ENCODE peak calls at places on chromosomes 12 and 14, in four cellular contexts. U is CD4-positive, alpha-beta T cell; Y is psoas muscle; T is heart left ventricle. D is an unnamed sample.

GRCh38 chr12:55726911-55727310 is 1.9 kb downstream of the CD63 start:
- DNase-seq in U (no peak), T (no peak), Y (peak; percentile 59), D (no peak)

GRCh38 chr12:21054334-21054733 is 76.7 kb upstream of the SLCO1B1 start:
- DNase-seq in Y (no peak), U (no peak), T (no peak), D (no peak)

GRCh38 chr12:62891805-62892549 is 43.0 kb downstream of the PPM1H start:
- DNase-seq in T (no peak), U (no peak), Y (no peak), D (no peak)

GRCh38 chr14:69133206-69134125 is 19.5 kb downstream of the DCAF5 start:
- DNase-seq in U (no peak), T (no peak), Y (no peak), D (no peak)

GRCh38 chr12:123151679-123152454 is 977 bp upstream of the PITPNM2 start:
- DNase-seq in T (no peak), Y (no peak), U (no peak), D (no peak)

GRCh38 chr12:69329669-69330428 is 18.3 kb upstream of the LYZ start:
- DNase-seq in Y (no peak), T (no peak), U (peak; percentile 14), D (no peak)

GRCh38 chr14:87690076-87690661 is 302.8 kb downstream of the GALC start:
- DNase-seq in U (no peak), T (no peak), Y (no peak), D (no peak)

GRCh38 chr14:93994919-93995682 is 2.0 kb upstream of the CCDC197 start:
- DNase-seq in U (no peak), T (no peak), Y (peak; percentile 92), D (no peak)

GRCh38 chr12:121085842-121086353 is 46.8 kb upstream of the P2RX7 start:
- DNase-seq in Y (no peak), U (no peak), T (no peak), D (no peak)

GRCh38 chr14:32708134-32708533 is 230.5 kb upstream of the NPAS3 start:
- DNase-seq in Y (no peak), T (no peak), U (no peak), D (no peak)

GRCh38 chr12:124881123-124881522 is 17.5 kb upstream of the SCARB1 start:
- DNase-seq in T (no peak), Y (no peak), U (no peak), D (no peak)

DNA sequence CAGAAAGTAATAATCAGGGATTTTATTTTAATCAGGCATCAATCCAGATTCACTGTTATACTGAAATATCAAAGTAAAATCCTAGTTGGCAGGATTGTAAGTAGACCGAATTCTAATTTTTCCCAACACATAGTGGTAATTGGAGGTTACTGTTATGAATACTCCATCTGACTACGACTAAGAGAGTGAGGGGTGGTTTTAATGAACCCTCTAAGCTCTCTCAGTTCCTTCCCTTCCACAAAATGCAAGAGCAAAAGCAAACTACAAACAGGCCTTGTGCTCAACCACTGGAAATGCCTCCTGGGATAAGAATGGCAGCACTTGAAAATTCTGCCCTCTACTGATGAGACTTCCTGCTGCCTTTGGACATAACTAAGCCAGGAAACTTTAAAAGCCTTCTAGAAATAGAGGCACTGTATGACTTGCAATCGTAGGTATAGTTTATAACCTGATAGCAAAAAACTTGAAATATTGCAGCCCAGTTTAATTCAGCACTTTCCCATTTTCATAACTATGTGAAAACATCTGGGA is 184.8 kb downstream of the SLC16A7 start:
- DNase-seq in Y (no peak), T (no peak), U (no peak), D (no peak)
- TF ChIP-seq CTCF in Y (no peak), T (no peak), U (peak; percentile 17), D (no peak)

GRCh38 chr12:95858451-95859343 is at the start of gene SNRPF:
- DNase-seq in T (peak; percentile 94), U (peak; percentile 90), Y (peak; percentile 96), D (peak; percentile 86)
- TF ChIP-seq CTCF in T (no peak), U (no peak), Y (no peak), D (no peak)

DNA sequence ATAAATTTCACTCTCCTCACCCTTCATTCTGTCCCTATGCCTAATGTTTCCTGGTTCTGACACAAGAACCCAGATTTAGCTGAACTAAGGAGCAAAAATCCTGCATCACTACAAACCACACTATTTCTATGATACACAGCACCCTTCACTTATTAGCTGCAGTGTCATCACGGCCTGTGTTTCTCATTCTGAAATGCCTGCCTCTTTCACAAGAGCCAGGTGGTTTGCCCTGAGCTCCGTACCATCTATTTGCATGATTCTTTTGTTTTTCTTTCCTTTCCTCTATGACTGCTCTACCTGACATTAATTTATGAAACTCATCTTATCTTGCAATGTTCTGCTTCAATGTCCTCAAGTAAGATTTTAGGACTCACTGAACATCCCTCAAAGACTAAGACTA is 585.3 kb upstream of the ATXN7L3B start:
- DNase-seq in Y (no peak), U (no peak), T (no peak), D (no peak)
- TF ChIP-seq CTCF in Y (no peak), U (no peak), T (no peak), D (no peak)

GRCh38 chr12:4483885-4484823 is 38.5 kb upstream of the FGF6 start:
- DNase-seq in T (no peak), Y (no peak), U (no peak), D (no peak)

GRCh38 chr12:4489551-4489950 is 43.9 kb upstream of the FGF6 start:
- DNase-seq in U (no peak), T (no peak), Y (no peak), D (no peak)

GRCh38 chr12:4486049-4486699 is 40.6 kb upstream of the FGF6 start:
- DNase-seq in T (no peak), U (no peak), Y (no peak), D (no peak)

GRCh38 chr12:4490973-4491372 is 45.4 kb upstream of the FGF6 start:
- DNase-seq in T (no peak), Y (no peak), U (no peak), D (no peak)

GRCh38 chr12:4487024-4487423 is 41.4 kb upstream of the FGF6 start:
- DNase-seq in T (no peak), U (no peak), Y (no peak), D (no peak)
- TF ChIP-seq CTCF in T (no peak), U (no peak), Y (no peak), D (no peak)

GRCh38 chr14:77027538-77028383 is 747 bp downstream of the IRF2BPL start:
- DNase-seq in U (peak; percentile 67), T (peak; percentile 90), Y (peak; percentile 89), D (peak; percentile 69)
- TF ChIP-seq CTCF in U (no peak), T (no peak), Y (peak; percentile 13), D (no peak)

GRCh38 chr12:105100998-105101397 is 6.5 kb upstream of the WASHC4 start:
- DNase-seq in U (no peak), Y (no peak), T (no peak), D (no peak)
- TF ChIP-seq CTCF in U (no peak), Y (no peak), T (no peak), D (no peak)

DNA sequence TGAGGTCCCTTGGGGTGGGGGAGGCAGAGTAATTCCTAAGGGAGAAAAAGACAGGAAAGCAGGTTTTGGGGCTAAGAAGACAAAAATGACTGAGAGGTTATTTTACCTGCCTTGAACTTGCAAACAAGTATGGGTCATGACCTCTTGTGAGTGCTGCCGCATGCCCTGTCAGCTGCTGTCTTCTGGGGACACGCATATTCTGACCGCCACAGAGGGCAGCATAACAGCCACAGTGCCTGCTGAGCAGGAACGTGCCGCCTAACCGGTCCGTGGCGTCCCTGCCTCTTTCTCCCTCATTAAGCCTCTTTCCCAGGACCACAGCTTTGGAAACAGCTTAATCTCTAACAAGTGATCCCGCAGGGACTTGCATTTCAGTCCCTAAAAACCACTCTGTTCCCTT is 51.3 kb upstream of the KCNA1 start:
- DNase-seq in T (no peak), U (no peak), Y (no peak), D (no peak)
- TF ChIP-seq CTCF in T (no peak), U (no peak), Y (no peak), D (no peak)

GRCh38 chr12:64392221-64392620 is 1.7 kb upstream of the C12orf56 start:
- DNase-seq in U (no peak), T (no peak), Y (no peak), D (no peak)
- TF ChIP-seq CTCF in U (peak; percentile 48), T (no peak), Y (no peak), D (no peak)

DNA sequence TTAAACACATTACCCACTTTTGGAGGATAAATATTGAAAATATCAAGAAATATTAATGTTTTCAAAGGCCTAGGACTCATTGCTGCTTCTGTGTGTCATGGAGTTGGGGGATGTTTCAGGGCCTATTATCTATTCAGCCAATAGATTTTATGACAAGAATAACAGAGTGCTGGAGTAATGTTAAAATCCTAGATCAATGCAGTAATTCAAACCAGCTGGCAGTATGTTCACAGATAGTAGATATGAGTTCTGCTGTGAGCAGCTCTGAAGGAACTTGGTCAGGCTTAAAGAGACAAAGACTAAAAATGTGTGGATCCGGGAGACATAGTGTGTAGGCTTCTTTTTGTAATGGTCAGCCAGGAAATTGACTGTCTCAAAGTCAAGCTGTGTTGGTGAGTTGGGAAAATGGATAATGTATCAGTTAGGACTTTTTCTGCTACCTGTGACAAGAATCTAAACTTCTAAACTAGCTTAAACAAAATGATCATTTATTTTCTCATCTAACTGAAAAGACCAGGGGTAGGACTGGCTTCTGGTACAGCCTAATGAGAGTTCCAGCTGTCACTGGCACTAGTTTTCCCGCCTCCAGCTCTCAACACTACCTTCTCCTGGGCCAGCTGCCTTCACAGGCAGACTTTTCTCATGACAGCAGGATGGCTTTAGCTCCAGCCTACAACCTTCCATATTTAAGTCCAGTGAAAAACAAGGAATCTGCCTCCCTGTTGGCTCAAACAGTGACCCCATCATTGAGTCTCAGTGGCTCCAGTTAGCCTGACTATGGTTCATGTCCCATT is 16.3 kb upstream of the POLR3B start:
- DNase-seq in U (no peak), T (no peak), Y (no peak), D (no peak)
- TF ChIP-seq CTCF in U (no peak), T (no peak), Y (no peak), D (no peak)

GRCh38 chr14:80572666-80573065 is 361.4 kb upstream of the DIO2 start:
- DNase-seq in U (no peak), Y (no peak), T (no peak), D (no peak)
- TF ChIP-seq CTCF in U (no peak), Y (no peak), T (no peak), D (no peak)

D was measured in mesothelial cell of epicardium.